ENCODE peak calls at places on chromosomes 16 and 17, in six cellular contexts. One of them, this sample, is unnamed.

GRCh38 chr16:67199808-67200198 is 872 bp downstream of the ELMO3 start:
- DNase-seq in A549: no peak
- DNase-seq in lower leg skin: no peak
- DNase-seq in H1: no peak
- DNase-seq in aorta: no peak
- DNase-seq in A673: no peak
- DNase-seq in this sample: no peak

GRCh38 chr17:19645608-19646250 is 2.8 kb upstream of the ALDH3A2 start:
- DNase-seq in A549: peak; percentile 40
- DNase-seq in lower leg skin: no peak
- DNase-seq in H1: no peak
- DNase-seq in aorta: peak; percentile 62
- DNase-seq in A673: peak; percentile 62
- DNase-seq in this sample: no peak

GRCh38 chr17:1769826-1770477 is 8.1 kb downstream of the SERPINF1 start:
- DNase-seq in A549: peak; percentile 61
- DNase-seq in lower leg skin: peak; percentile 62
- DNase-seq in H1: no peak
- DNase-seq in aorta: no peak
- DNase-seq in A673: no peak
- DNase-seq in this sample: no peak

GRCh38 chr16:82641336-82641984 is 14.7 kb downstream of the CDH13 start:
- DNase-seq in A549: no peak
- DNase-seq in lower leg skin: no peak
- DNase-seq in H1: no peak
- DNase-seq in aorta: no peak
- DNase-seq in A673: peak; percentile 38
- DNase-seq in this sample: no peak

GRCh38 chr17:68437979-68438877 is 19.1 kb downstream of the WIPI1 start:
- DNase-seq in A549: no peak
- DNase-seq in lower leg skin: no peak
- DNase-seq in H1: no peak
- DNase-seq in aorta: no peak
- DNase-seq in A673: no peak
- DNase-seq in this sample: no peak

GRCh38 chr16:3822366-3823045 is 58.0 kb downstream of the CREBBP start:
- DNase-seq in A549: no peak
- DNase-seq in lower leg skin: no peak
- DNase-seq in H1: no peak
- DNase-seq in aorta: no peak
- DNase-seq in A673: no peak
- DNase-seq in this sample: no peak

GRCh38 chr17:83192161-83192788 is 112.9 kb downstream of the METRNL start:
- DNase-seq in A549: no peak
- DNase-seq in lower leg skin: peak; percentile 66
- DNase-seq in H1: no peak
- DNase-seq in aorta: peak; percentile 59
- DNase-seq in A673: no peak
- DNase-seq in this sample: no peak

GRCh38 chr16:52528393-52529080 is 18.4 kb downstream of the TOX3 start:
- DNase-seq in A549: no peak
- DNase-seq in lower leg skin: no peak
- DNase-seq in H1: no peak
- DNase-seq in aorta: no peak
- DNase-seq in A673: no peak
- DNase-seq in this sample: peak; percentile 79

GRCh38 chr16:52463904-52464303 is 83.0 kb downstream of the TOX3 start:
- DNase-seq in A549: no peak
- DNase-seq in lower leg skin: no peak
- DNase-seq in H1: no peak
- DNase-seq in aorta: no peak
- DNase-seq in A673: no peak
- DNase-seq in this sample: no peak

GRCh38 chr17:81403671-81404534 is 8.6 kb downstream of the BAHCC1 start:
- DNase-seq in A549: no peak
- DNase-seq in lower leg skin: no peak
- DNase-seq in H1: no peak
- DNase-seq in aorta: no peak
- DNase-seq in A673: peak; percentile 71
- DNase-seq in this sample: no peak

GRCh38 chr17:17372856-17373520 is 69.8 kb downstream of the NT5M start:
- DNase-seq in A549: no peak
- DNase-seq in lower leg skin: no peak
- DNase-seq in H1: no peak
- DNase-seq in aorta: no peak
- DNase-seq in A673: no peak
- DNase-seq in this sample: no peak

GRCh38 chr16:81198635-81199034 is 39.9 kb upstream of the BCO1 start:
- DNase-seq in A549: no peak
- DNase-seq in lower leg skin: no peak
- DNase-seq in H1: no peak
- DNase-seq in aorta: no peak
- DNase-seq in A673: no peak
- DNase-seq in this sample: no peak

GRCh38 chr17:78790552-78790951 is 8.5 kb upstream of the CYTH1 start:
- DNase-seq in A549: no peak
- DNase-seq in lower leg skin: no peak
- DNase-seq in H1: no peak
- DNase-seq in aorta: peak; percentile 36
- DNase-seq in A673: no peak
- DNase-seq in this sample: no peak

GRCh38 chr17:72518810-72519597 is 398.2 kb downstream of the SOX9 start:
- DNase-seq in A549: peak; percentile 64
- DNase-seq in lower leg skin: no peak
- DNase-seq in H1: no peak
- DNase-seq in aorta: no peak
- DNase-seq in A673: no peak
- DNase-seq in this sample: no peak

GRCh38 chr16:29321585-29321984 is 84.9 kb downstream of the NPIPB11 start:
- DNase-seq in A549: no peak
- DNase-seq in lower leg skin: no peak
- DNase-seq in H1: no peak
- DNase-seq in aorta: no peak
- DNase-seq in A673: no peak
- DNase-seq in this sample: no peak

GRCh38 chr16:28863929-28864886 is 565 bp downstream of the SH2B1 start:
- DNase-seq in A549: no peak
- DNase-seq in lower leg skin: no peak
- DNase-seq in H1: no peak
- DNase-seq in aorta: peak; percentile 64
- DNase-seq in A673: no peak
- DNase-seq in this sample: no peak

GRCh38 chr16:23072769-23073549 is 76.3 kb downstream of the USP31 start:
- DNase-seq in A549: peak; percentile 25
- DNase-seq in lower leg skin: no peak
- DNase-seq in H1: no peak
- DNase-seq in aorta: no peak
- DNase-seq in A673: no peak
- DNase-seq in this sample: no peak

GRCh38 chr17:69764137-69764536 is 310.9 kb upstream of the KCNJ16 start:
- DNase-seq in A549: no peak
- DNase-seq in lower leg skin: no peak
- DNase-seq in H1: no peak
- DNase-seq in aorta: no peak
- DNase-seq in A673: no peak
- DNase-seq in this sample: no peak

DNA sequence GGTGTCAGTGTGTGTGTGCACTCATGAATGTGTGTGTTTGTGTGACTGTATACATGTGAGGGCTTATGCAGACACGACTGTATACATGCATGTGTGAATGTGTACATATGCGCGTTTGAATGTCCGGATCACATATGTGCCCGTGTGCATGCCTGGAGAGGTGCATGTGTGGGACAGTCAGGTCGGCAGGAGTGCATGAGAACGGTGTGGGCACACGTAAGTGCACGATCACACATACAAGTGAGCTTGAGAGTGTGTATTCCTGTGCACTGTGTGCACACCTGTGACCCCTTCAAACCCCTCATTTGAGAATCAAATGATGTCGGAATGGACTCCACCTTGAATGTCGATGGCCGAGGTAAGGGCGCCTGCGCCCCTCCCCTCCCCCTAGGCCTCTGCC is 694 bp upstream of the NGFR start:
- DNase-seq in A549: no peak
- DNase-seq in lower leg skin: no peak
- DNase-seq in H1: no peak
- DNase-seq in aorta: no peak
- DNase-seq in A673: no peak
- DNase-seq in this sample: no peak
- H3K4me3 ChIP-seq in A549: peak overlapping the region; percentile 50
- H3K4me3 ChIP-seq in lower leg skin: no peak overlapping the region
- H3K4me3 ChIP-seq in H1: peak overlapping the region; percentile 79
- H3K4me3 ChIP-seq in aorta: no peak overlapping the region
- H3K4me3 ChIP-seq in A673: no peak overlapping the region
- H3K4me3 ChIP-seq in this sample: no peak overlapping the region

GRCh38 chr17:42111265-42111636 is 1.3 kb downstream of the DHX58 start:
- DNase-seq in A549: no peak
- DNase-seq in lower leg skin: no peak
- DNase-seq in H1: no peak
- DNase-seq in aorta: no peak
- DNase-seq in A673: no peak
- DNase-seq in this sample: no peak

GRCh38 chr17:42112552-42113176 is at the start of gene DHX58:
- DNase-seq in A549: peak; percentile 54
- DNase-seq in lower leg skin: peak; percentile 84
- DNase-seq in H1: no peak
- DNase-seq in aorta: peak; percentile 83
- DNase-seq in A673: peak; percentile 76
- DNase-seq in this sample: peak; percentile 78

GRCh38 chr17:42109086-42109485 is 3.4 kb downstream of the DHX58 start:
- DNase-seq in A549: no peak
- DNase-seq in lower leg skin: no peak
- DNase-seq in H1: no peak
- DNase-seq in aorta: no peak
- DNase-seq in A673: no peak
- DNase-seq in this sample: no peak

GRCh38 chr17:42111901-42112551 is 488 bp downstream of the DHX58 start:
- DNase-seq in A549: no peak
- DNase-seq in lower leg skin: no peak
- DNase-seq in H1: no peak
- DNase-seq in aorta: peak; percentile 62
- DNase-seq in A673: peak; percentile 11
- DNase-seq in this sample: no peak

DNA sequence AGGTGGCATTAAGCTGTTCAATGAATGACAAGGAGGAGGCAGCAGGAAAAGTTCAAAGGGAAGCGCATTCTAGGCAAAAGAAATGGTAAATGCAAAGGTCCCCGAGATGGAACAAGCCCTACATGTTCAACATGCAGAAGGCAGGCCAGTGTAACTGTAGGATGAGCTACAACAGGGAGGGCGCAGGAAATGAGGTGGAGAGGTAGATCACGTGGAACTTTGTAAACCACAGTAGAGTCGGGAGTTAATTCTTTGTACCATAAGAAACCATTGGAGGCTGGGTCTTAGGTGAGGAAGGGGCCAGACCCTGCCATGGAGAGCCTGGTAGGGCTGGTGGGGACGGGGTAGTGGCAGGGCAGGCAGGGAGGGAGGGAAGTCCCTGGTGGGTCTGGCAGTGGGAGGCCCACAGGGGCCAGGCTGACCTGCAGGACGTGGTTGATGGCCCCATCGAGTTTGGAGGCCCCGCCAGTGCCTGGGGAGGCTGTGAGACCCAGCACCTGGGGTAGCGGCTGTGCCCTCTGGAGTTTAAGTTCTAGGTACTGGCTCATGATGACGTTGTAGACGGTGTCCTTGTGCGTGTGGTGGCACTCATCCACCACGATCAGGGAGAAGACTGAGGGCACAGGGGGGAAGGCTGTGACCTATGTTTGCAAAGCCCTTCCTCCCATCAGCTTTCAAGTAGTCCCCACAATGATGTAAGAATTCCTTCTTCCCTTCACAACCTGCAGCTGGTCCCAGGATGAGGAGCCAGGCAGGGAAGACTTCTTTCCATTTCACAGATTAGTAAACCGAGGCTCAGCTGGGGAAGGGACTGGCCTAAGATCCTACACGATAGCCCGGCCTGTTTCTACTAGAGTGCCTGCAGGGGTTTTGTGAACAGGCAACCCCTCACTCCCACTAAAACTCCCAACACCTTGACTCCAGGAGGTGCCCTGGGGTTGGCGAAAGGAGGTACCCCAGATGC is 1.9 kb downstream of the DHX58 start:
- DNase-seq in A549: no peak
- DNase-seq in lower leg skin: no peak
- DNase-seq in H1: no peak
- DNase-seq in aorta: no peak
- DNase-seq in A673: no peak
- DNase-seq in this sample: no peak
- H3K4me3 ChIP-seq in A549: no peak overlapping the region
- H3K4me3 ChIP-seq in lower leg skin: no peak overlapping the region
- H3K4me3 ChIP-seq in H1: no peak overlapping the region
- H3K4me3 ChIP-seq in aorta: no peak overlapping the region
- H3K4me3 ChIP-seq in A673: no peak overlapping the region
- H3K4me3 ChIP-seq in this sample: no peak overlapping the region

DNA sequence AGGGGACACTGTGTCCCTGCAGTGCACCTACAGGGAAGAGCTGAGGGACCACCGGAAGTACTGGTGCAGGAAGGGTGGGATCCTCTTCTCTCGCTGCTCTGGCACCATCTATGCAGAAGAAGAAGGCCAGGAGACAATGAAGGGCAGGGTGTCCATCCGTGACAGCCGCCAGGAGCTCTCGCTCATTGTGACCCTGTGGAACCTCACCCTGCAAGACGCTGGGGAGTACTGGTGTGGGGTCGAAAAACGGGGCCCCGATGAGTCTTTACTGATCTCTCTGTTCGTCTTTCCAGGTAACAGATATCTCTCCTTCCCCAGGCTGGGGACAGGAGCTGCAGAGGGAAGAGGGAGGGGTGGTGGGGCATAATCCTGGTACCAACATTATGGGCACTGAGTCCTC is 1.6 kb downstream of the CD300LG start:
- DNase-seq in A549: no peak
- DNase-seq in lower leg skin: no peak
- DNase-seq in H1: no peak
- DNase-seq in aorta: no peak
- DNase-seq in A673: no peak
- DNase-seq in this sample: no peak
- H3K4me3 ChIP-seq in A549: no peak overlapping the region
- H3K4me3 ChIP-seq in lower leg skin: no peak overlapping the region
- H3K4me3 ChIP-seq in H1: no peak overlapping the region
- H3K4me3 ChIP-seq in aorta: no peak overlapping the region
- H3K4me3 ChIP-seq in A673: no peak overlapping the region
- H3K4me3 ChIP-seq in this sample: no peak overlapping the region

DNA sequence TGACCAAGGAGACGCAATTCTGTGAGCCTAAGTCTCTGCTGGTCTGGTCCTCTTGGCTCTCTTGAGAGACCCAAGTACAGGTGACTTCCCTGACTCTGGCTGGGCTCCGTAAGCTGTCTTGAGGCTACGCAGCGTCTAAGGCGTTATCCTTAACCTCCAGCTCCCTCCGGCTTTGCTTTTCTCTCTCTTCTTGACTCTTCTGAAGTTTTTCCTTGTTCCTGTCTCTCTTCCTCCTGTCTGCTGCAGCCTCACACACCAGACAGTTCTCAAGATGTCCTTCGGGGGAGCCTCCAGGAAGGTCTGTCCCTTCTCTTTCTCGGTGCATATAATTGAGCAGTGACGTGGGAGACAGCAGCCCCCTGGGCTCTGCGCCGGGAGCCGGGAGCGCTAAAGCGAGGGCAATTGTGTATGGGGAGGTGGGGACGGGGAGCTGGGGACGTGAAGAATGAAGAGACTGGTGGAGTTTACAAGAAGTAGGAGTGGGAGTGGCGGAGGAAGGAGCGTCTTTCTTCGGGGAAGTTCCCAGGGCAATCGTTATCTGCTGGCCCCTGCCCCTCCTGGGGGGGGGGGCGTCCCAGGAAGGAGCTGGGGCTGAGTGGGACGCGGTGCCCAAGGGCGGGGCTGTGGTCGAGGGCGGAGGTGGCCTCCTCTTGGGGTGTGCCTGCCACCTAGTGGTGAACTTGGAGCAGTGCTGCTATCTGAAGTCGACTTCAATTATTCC is 6.9 kb upstream of the PIRT start:
- DNase-seq in A549: peak; percentile 86
- DNase-seq in lower leg skin: peak; percentile 63
- DNase-seq in H1: peak; percentile 46
- DNase-seq in aorta: peak; percentile 80
- DNase-seq in A673: peak; percentile 82
- DNase-seq in this sample: peak; percentile 78
- H3K4me3 ChIP-seq in A549: peak overlapping the region; percentile 38
- H3K4me3 ChIP-seq in lower leg skin: peak overlapping the region; percentile 4
- H3K4me3 ChIP-seq in H1: peak overlapping the region; percentile 69
- H3K4me3 ChIP-seq in aorta: peak overlapping the region; percentile 4
- H3K4me3 ChIP-seq in A673: peak overlapping the region; percentile 34
- H3K4me3 ChIP-seq in this sample: no peak overlapping the region